ENCODE peak calls at places on chromosomes 2 and 18, in five cellular contexts. G is LNCaP clone FGC, X is spleen, D is hepatocyte, J is K562. I is an unnamed sample.

GRCh38 chr2:160493227-160494028 is at the start of gene RBMS1:
- DNase-seq in G (no peak), D (peak; percentile 83), J (peak; percentile 23), X (peak; percentile 89), I (no peak)

GRCh38 chr2:101006065-101006715 is 4.1 kb downstream of the RPL31 start:
- DNase-seq in X (no peak), J (no peak), D (no peak), G (no peak), I (no peak)

GRCh38 chr2:145751634-145752033 is 1231.7 kb upstream of the ZEB2 start:
- DNase-seq in J (no peak), X (no peak), G (no peak), D (no peak), I (peak; percentile 22)

GRCh38 chr2:240392948-240393830 is 42.3 kb upstream of the GPC1 start:
- DNase-seq in G (no peak), J (no peak), D (no peak), X (peak; percentile 67), I (no peak)

GRCh38 chr2:183010112-183010511 is 28.1 kb downstream of the NCKAP1 start:
- DNase-seq in G (no peak), X (no peak), D (peak; percentile 10), J (peak; percentile 67), I (peak; percentile 51)

GRCh38 chr2:106575955-106576354 is 88.8 kb downstream of the CD8B2 start:
- DNase-seq in D (peak; percentile 56), J (no peak), G (peak; percentile 54), X (no peak), I (peak; percentile 26)

GRCh38 chr2:176471949-176472348 is 202.7 kb downstream of the MTX2 start:
- DNase-seq in D (no peak), G (no peak), J (no peak), X (no peak), I (no peak)

GRCh38 chr2:232458051-232458660 is 2.2 kb downstream of the ALPI start:
- DNase-seq in D (no peak), G (no peak), X (peak; percentile 59), J (no peak), I (no peak)

GRCh38 chr2:100571668-100572067 is 8.9 kb downstream of the PDCL3 start:
- DNase-seq in X (no peak), J (no peak), G (peak; percentile 86), D (no peak), I (no peak)

GRCh38 chr2:130341562-130342019 is 1.1 kb upstream of the IMP4 start:
- DNase-seq in J (peak; percentile 35), X (no peak), D (peak; percentile 48), G (no peak), I (no peak)

GRCh38 chr2:48719480-48720177 is 35.9 kb downstream of the LHCGR start:
- DNase-seq in D (peak; percentile 28), X (no peak), J (no peak), G (no peak), I (no peak)

GRCh38 chr18:48126240-48126639 is 195.8 kb upstream of the SMAD2 start:
- DNase-seq in D (no peak), X (no peak), J (no peak), G (no peak), I (no peak)

GRCh38 chr18:31498450-31499156 is 626 bp downstream of the DSG2 start:
- DNase-seq in D (no peak), G (no peak), J (peak; percentile 29), X (no peak), I (no peak)

GRCh38 chr2:144515694-144516416 is 4.1 kb downstream of the ZEB2 start:
- DNase-seq in X (peak; percentile 90), G (no peak), D (peak; percentile 43), J (peak; percentile 36), I (no peak)

GRCh38 chr2:10320933-10321332 is 18.2 kb downstream of the HPCAL1 start:
- DNase-seq in G (no peak), X (no peak), D (no peak), J (no peak), I (no peak)

GRCh38 chr18:32461704-32462272 is 8.9 kb downstream of the GAREM1 start:
- DNase-seq in G (no peak), D (no peak), X (no peak), J (no peak), I (no peak)

GRCh38 chr2:239035361-239035814 is 187.5 kb downstream of the TWIST2 start:
- DNase-seq in D (peak; percentile 55), G (no peak), J (peak; percentile 89), X (peak; percentile 89), I (no peak)

GRCh38 chr18:48727685-48728084 is 188.9 kb downstream of the CTIF start:
- DNase-seq in J (no peak), X (no peak), D (no peak), G (no peak), I (no peak)

GRCh38 chr2:96806468-96807126 is 9.5 kb upstream of the CNNM3 start:
- DNase-seq in D (no peak), J (no peak), G (no peak), X (peak; percentile 89), I (no peak)

GRCh38 chr2:58429285-58429874 is 188.3 kb upstream of the FANCL start:
- DNase-seq in D (no peak), X (no peak), J (no peak), G (no peak), I (no peak)
- H3K4me3 ChIP-seq in D (no peak overlapping the region), X (no peak overlapping the region), J (no peak overlapping the region), G (no peak overlapping the region), I (peak overlapping the region; percentile 64)

GRCh38 chr2:56540901-56541300 is 357.1 kb downstream of the CCDC85A start:
- DNase-seq in D (no peak), J (no peak), G (no peak), X (no peak), I (no peak)
- TF ChIP-seq CTCF in D (no peak), J (no peak), G (no peak), X (no peak), I (no peak)

GRCh38 chr2:117087565-117088291 is 726.8 kb upstream of the DDX18 start:
- DNase-seq in G (no peak), X (no peak), D (peak; percentile 21), J (no peak), I (no peak)
- H3K4me3 ChIP-seq in G (no peak overlapping the region), X (no peak overlapping the region), D (no peak overlapping the region), J (no peak overlapping the region), I (no peak overlapping the region)

GRCh38 chr18:11043694-11044093 is 105.7 kb downstream of the PIEZO2 start:
- DNase-seq in D (no peak), X (no peak), G (no peak), J (no peak), I (no peak)

GRCh38 chr18:11037841-11038240 is 111.5 kb downstream of the PIEZO2 start:
- DNase-seq in J (no peak), X (no peak), D (no peak), G (peak; percentile 75), I (no peak)

GRCh38 chr18:11042247-11042646 is 107.1 kb downstream of the PIEZO2 start:
- DNase-seq in G (no peak), X (no peak), D (no peak), J (no peak), I (no peak)

GRCh38 chr18:11040359-11040758 is 109.0 kb downstream of the PIEZO2 start:
- DNase-seq in D (no peak), J (no peak), X (no peak), G (no peak), I (no peak)

GRCh38 chr18:11040823-11041712 is 108.3 kb downstream of the PIEZO2 start:
- DNase-seq in J (peak; percentile 41), G (no peak), X (no peak), D (peak; percentile 72), I (peak; percentile 50)
- TF ChIP-seq CTCF in J (peak; percentile 69), G (peak; percentile 80), X (peak; percentile 74), D (peak; percentile 79), I (peak; percentile 81)

DNA sequence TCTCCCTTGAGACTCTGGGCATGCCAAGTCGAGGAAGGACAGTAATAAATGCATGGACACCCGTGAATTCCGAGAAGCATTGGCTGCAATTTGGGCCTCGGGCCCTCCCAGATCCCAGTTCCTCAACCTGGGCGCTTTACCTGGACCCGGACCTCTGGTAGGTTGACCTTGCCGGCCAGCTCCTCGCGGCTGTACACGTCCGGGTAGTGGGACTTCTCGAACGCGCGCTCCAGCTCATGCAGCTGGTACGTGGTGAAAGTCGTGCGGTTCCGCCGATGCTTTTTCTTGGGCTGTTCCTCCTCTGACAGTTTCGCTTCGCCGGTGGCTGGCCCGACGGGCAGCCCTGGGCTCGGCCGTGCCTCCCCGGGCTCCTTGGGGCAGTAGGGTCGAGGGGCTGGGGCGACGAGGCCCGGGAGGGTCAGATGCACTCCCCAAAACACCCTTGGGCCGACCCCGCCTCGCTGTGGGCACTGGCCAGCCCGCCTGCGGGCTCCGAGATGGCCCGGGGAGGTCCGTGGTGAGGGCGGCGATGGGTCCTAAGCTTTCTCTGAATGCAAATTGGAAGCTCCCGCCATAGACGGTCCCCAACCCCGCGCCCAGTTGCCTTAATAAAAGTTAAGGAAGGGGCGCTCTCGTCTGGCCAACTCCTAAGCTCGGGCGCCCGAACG is 899 bp downstream of the RAX start:
- DNase-seq in X (peak; percentile 72), G (no peak), J (no peak), D (no peak), I (no peak)
- H3K4me3 ChIP-seq in X (peak overlapping the region; percentile 64), G (no peak overlapping the region), J (no peak overlapping the region), D (no peak overlapping the region), I (no peak overlapping the region)